ENCODE peak calls at places on chromosomes 7 and 10, in five cellular contexts. T, R, X, G and U are unnamed samples.

GRCh38 chr7:47518827-47519226 is 63.1 kb downstream of the TNS3 start:
- DNase-seq in T (no peak), R (peak), X (no peak), G (no peak), U (no peak)

GRCh38 chr10:117370205-117370604 is 5.0 kb downstream of the PDZD8 start:
- DNase-seq in T (peak), R (peak), X (no peak), G (no peak), U (no peak)

GRCh38 chr10:123614888-123615287 is 51.3 kb upstream of the GPR26 start:
- DNase-seq in T (peak), R (peak), X (peak), G (peak), U (peak)

GRCh38 chr10:33183658-33184057 is 150.8 kb downstream of the NRP1 start:
- DNase-seq in T (no peak), R (peak), X (no peak), G (no peak), U (no peak)

GRCh38 chr7:139526578-139527544 is 3.4 kb downstream of the CLEC2L start:
- DNase-seq in T (peak), R (peak), X (no peak), G (no peak), U (no peak)

GRCh38 chr10:77411805-77412204 is 225.8 kb downstream of the KCNMA1 start:
- DNase-seq in T (no peak), R (no peak), X (no peak), G (no peak), U (no peak)

GRCh38 chr10:15314482-15315070 is 56.5 kb downstream of the FAM171A1 start:
- DNase-seq in T (no peak), R (no peak), X (no peak), G (no peak), U (no peak)

GRCh38 chr7:50119815-50120637 is 27.0 kb upstream of the ZPBP start:
- DNase-seq in T (no peak), R (no peak), X (peak), G (no peak), U (peak)

GRCh38 chr10:31864834-31865518 is 63.7 kb downstream of the ARHGAP12 start:
- DNase-seq in T (peak), R (peak), X (no peak), G (no peak), U (no peak)

GRCh38 chr7:1296727-1297475 is 64.2 kb downstream of the UNCX start:
- DNase-seq in T (no peak), R (no peak), X (no peak), G (no peak), U (no peak)

GRCh38 chr10:126421745-126422144 is 33.5 kb upstream of the ADAM12 start:
- DNase-seq in T (peak), R (peak), X (no peak), G (no peak), U (no peak)

GRCh38 chr10:123331438-123331837 is 177.2 kb downstream of the BUB3 start:
- DNase-seq in T (peak), R (peak), X (no peak), G (no peak), U (no peak)

GRCh38 chr7:139542308-139543151 is 19.0 kb downstream of the CLEC2L start:
- DNase-seq in T (no peak), R (no peak), X (no peak), G (no peak), U (no peak)

GRCh38 chr10:44662002-44662401 is 249.1 kb upstream of the TMEM72 start:
- DNase-seq in T (peak), R (peak), X (no peak), G (no peak), U (no peak)

GRCh38 chr7:18901351-18901750 is 216.1 kb downstream of the TWIST1 start:
- DNase-seq in T (no peak), R (no peak), X (no peak), G (no peak), U (no peak)

GRCh38 chr7:90988996-90989765 is 275.1 kb upstream of the FZD1 start:
- DNase-seq in T (no peak), R (no peak), X (no peak), G (no peak), U (no peak)

GRCh38 chr7:143214789-143215679 is 6.8 kb upstream of the TAS2R40 start:
- DNase-seq in T (peak), R (peak), X (peak), G (peak), U (peak)

GRCh38 chr10:18279202-18279601 is 139.0 kb downstream of the CACNB2 start:
- DNase-seq in T (no peak), R (peak), X (no peak), G (no peak), U (no peak)

GRCh38 chr7:157487046-157487770 is 150.4 kb downstream of the DNAJB6 start:
- DNase-seq in T (no peak), R (no peak), X (no peak), G (no peak), U (no peak)

GRCh38 chr7:155842496-155843265 is 30.4 kb upstream of the SHH start:
- DNase-seq in T (no peak), R (no peak), X (no peak), G (no peak), U (no peak)

GRCh38 chr10:79344502-79345195 is 2.6 kb upstream of the PPIF start:
- DNase-seq in T (no peak), R (no peak), X (no peak), G (no peak), U (no peak)

GRCh38 chr7:102415685-102416225 is 17.6 kb upstream of the ORAI2 start:
- DNase-seq in T (no peak), R (no peak), X (peak), G (peak), U (no peak)

GRCh38 chr10:62614389-62615157 is 189.9 kb upstream of the ADO start:
- DNase-seq in T (no peak), R (peak), X (peak), G (no peak), U (no peak)

GRCh38 chr7:25636168-25636567 is 407.9 kb upstream of the NPVF start:
- DNase-seq in T (no peak), R (no peak), X (no peak), G (no peak), U (no peak)

GRCh38 chr7:17236603-17237002 is 61.8 kb upstream of the AHR start:
- DNase-seq in T (peak), R (peak), X (no peak), G (no peak), U (no peak)

GRCh38 chr10:71468363-71469094 is 71.8 kb downstream of the CDH23 start:
- DNase-seq in T (no peak), R (no peak), X (no peak), G (no peak), U (no peak)

GRCh38 chr7:2181077-2181854 is 51.5 kb downstream of the MAD1L1 start:
- DNase-seq in T (no peak), R (no peak), X (peak), G (no peak), U (no peak)

GRCh38 chr10:43689618-43689954 is 40.9 kb upstream of the ZNF32 start:
- DNase-seq in T (peak), R (peak), X (no peak), G (peak), U (no peak)

GRCh38 chr10:111233439-111233838 is 156.6 kb downstream of the ADRA2A start:
- DNase-seq in T (no peak), R (no peak), X (no peak), G (no peak), U (no peak)

GRCh38 chr10:131681656-131682055 is 219.2 kb upstream of the PPP2R2D start:
- DNase-seq in T (no peak), R (no peak), X (no peak), G (no peak), U (no peak)

GRCh38 chr7:77736991-77737390 is 40.7 kb downstream of the RSBN1L start:
- DNase-seq in T (no peak), R (no peak), X (no peak), G (no peak), U (no peak)

GRCh38 chr7:150756858-150757257 is 19.6 kb downstream of the GIMAP5 start:
- DNase-seq in T (peak), R (peak), X (peak), G (no peak), U (peak)

GRCh38 chr10:79009144-79009543 is 59.6 kb upstream of the ZMIZ1 start:
- DNase-seq in T (no peak), R (no peak), X (no peak), G (no peak), U (no peak)

GRCh38 chr7:127819975-127820778 is 168.2 kb downstream of the SND1 start:
- DNase-seq in T (peak), R (peak), X (peak), G (no peak), U (peak)

GRCh38 chr10:29392376-29393021 is 103.6 kb downstream of the LYZL1 start:
- DNase-seq in T (peak), R (peak), X (peak), G (peak), U (no peak)

GRCh38 chr7:99383791-99384370 is 9.4 kb downstream of the ARPC1B start:
- DNase-seq in T (no peak), R (no peak), X (no peak), G (no peak), U (no peak)

GRCh38 chr7:99380823-99381663 is 6.5 kb downstream of the ARPC1B start:
- DNase-seq in T (peak), R (peak), X (peak), G (peak), U (peak)

GRCh38 chr7:99380032-99380822 is 5.7 kb downstream of the ARPC1B start:
- DNase-seq in T (peak), R (peak), X (peak), G (peak), U (peak)

GRCh38 chr7:99383203-99383602 is 8.7 kb downstream of the ARPC1B start:
- DNase-seq in T (no peak), R (no peak), X (no peak), G (no peak), U (no peak)

GRCh38 chr7:99381664-99382075 is 7.1 kb downstream of the ARPC1B start:
- DNase-seq in T (no peak), R (no peak), X (no peak), G (no peak), U (no peak)
- H3K4me3 ChIP-seq in T (no peak), R (no peak), X (peak), G (peak), U (peak)

GRCh38 chr10:99235469-99235871 is at the start of gene HPSE2:
- DNase-seq in T (no peak), R (no peak), X (no peak), G (no peak), U (no peak)

GRCh38 chr10:99234739-99235468 is 748 bp downstream of the HPSE2 start:
- DNase-seq in T (peak), R (peak), X (no peak), G (no peak), U (no peak)

GRCh38 chr10:99233000-99233679 is 2.5 kb downstream of the HPSE2 start:
- DNase-seq in T (no peak), R (no peak), X (no peak), G (no peak), U (no peak)

GRCh38 chr10:99233680-99234018 is 2.0 kb downstream of the HPSE2 start:
- DNase-seq in T (no peak), R (no peak), X (no peak), G (no peak), U (no peak)

DNA sequence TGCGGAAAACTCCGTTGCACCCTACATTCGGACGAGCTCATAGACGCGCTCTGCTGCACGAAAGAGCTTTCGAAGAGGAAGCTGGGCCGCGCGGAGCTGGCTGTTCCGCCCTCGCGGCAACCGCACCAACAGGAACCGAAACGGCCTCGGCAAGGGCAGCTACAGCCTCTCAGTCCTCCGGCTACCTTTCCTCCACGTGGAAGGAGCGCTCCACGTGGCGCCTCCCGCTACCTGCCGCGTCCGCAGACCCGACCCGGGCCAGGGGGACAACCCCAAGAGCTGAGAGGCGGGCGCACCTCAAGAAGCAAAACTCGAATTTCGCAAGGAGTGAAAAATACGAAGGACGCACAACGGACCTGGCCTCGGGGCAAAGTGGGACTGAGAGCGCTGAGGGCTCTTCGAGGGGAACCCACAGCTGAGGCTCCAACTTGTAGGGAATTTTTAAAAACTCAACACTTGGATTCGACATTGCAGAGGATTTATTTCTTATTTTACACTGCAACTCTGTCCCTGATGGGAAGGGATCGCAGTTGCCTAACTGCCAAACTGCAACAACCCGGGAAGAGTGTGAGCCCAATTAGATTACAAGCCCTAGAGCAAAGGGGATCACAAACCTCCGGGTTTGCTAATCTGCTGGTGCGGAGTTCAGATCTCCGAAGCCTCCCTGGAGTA is 1.4 kb downstream of the HPSE2 start:
- DNase-seq in T (peak), R (peak), X (peak), G (no peak), U (no peak)
- H3K4me3 ChIP-seq in T (peak), R (peak), X (no peak), G (peak), U (no peak)

GRCh38 chr10:11158080-11158479 is 140.4 kb downstream of the CELF2 start:
- DNase-seq in T (no peak), R (no peak), X (no peak), G (no peak), U (no peak)

GRCh38 chr10:11154333-11154732 is 136.7 kb downstream of the CELF2 start:
- DNase-seq in T (no peak), R (no peak), X (peak), G (no peak), U (no peak)

GRCh38 chr10:11154809-11155208 is 137.1 kb downstream of the CELF2 start:
- DNase-seq in T (peak), R (no peak), X (no peak), G (no peak), U (no peak)

GRCh38 chr10:11157292-11158052 is 139.8 kb downstream of the CELF2 start:
- DNase-seq in T (no peak), R (no peak), X (peak), G (no peak), U (no peak)

DNA sequence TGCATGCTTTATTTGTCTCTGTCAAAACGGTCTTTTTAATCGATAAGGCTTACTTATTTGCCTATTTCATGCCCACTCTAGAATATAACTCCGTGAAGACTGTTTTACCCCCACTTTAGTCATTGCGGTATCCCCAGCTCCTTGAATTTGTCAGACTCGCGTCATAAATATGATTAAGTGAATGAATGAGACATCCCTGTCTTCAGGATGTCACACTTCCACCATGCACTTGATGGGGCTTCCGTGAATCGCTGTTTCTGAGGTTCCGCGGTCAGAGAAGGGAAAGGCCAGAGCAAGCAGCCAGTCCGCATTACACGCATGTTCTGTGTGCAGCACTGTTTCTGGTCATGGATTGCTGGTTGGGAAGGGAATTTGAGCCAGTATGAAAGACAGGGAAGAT is 138.8 kb downstream of the CELF2 start:
- DNase-seq in T (no peak), R (no peak), X (no peak), G (no peak), U (no peak)
- H3K4me3 ChIP-seq in T (no peak), R (no peak), X (no peak), G (no peak), U (no peak)

GRCh38 chr7:92889081-92889480 is 52.7 kb upstream of the CDK6 start:
- DNase-seq in T (no peak), R (no peak), X (no peak), G (no peak), U (no peak)
- H3K4me3 ChIP-seq in T (no peak), R (no peak), X (no peak), G (no peak), U (no peak)